ENCODE peak calls at places on chromosomes 16 and 17, in six cellular contexts. V is activated T-helper 2 cell treated with anti-CD3 and anti-CD28 coated beads, Interferon-gamma antibody, Interleukin-2, Interleukin-4, amounts not matched to agents 10 μg/mL and 5 μg/mL and 100 μg/mL, durations not matched to agents 14 hours and 24 hours and 36 hours; I is neural progenitor cell; B is pancreas; S is activated gamma-delta T cell; P is NCI-H460. T is an unnamed sample.

GRCh38 chr17:45020354-45021138 is 30.9 kb downstream of the DCAKD start:
- DNase-seq in V (no peak), I (peak), B (peak), P (no peak), S (no peak), T (peak)

GRCh38 chr16:21164521-21165168 is 6.2 kb downstream of the LDAF1 start:
- DNase-seq in I (no peak), S (no peak), B (no peak), V (no peak), P (no peak), T (no peak)

GRCh38 chr16:50400967-50401348 is 32.2 kb upstream of the BRD7 start:
- DNase-seq in S (no peak), B (no peak), V (no peak), I (no peak), P (no peak), T (no peak)

GRCh38 chr17:73952498-73953205 is 250.8 kb upstream of the RPL38 start:
- DNase-seq in I (peak), V (no peak), B (peak), P (peak), S (no peak), T (peak)

GRCh38 chr17:75073618-75074047 is 14.1 kb upstream of the SLC16A5 start:
- DNase-seq in V (no peak), B (no peak), S (no peak), I (no peak), P (no peak), T (no peak)

GRCh38 chr17:17496189-17497064 is at the start of gene RASD1:
- DNase-seq in I (peak), B (peak), V (peak), S (peak), P (peak), T (peak)

GRCh38 chr16:89670496-89671431 is 13.1 kb downstream of the SPATA33 start:
- DNase-seq in S (no peak), I (no peak), V (no peak), P (no peak), B (no peak), T (no peak)

GRCh38 chr17:45048795-45049563 is 2.5 kb downstream of the DCAKD start:
- DNase-seq in I (no peak), S (no peak), V (no peak), B (no peak), P (no peak), T (no peak)